ENCODE peak calls at places on chromosome 22, in six cellular contexts. One of them, this sample, is unnamed.

GRCh38 chr22:30309981-30310672 is 16.6 kb downstream of the TBC1D10A start:
- DNase-seq in esophagus muscularis mucosa: no peak
- DNase-seq in stomach: peak
- DNase-seq in transverse colon: peak
- DNase-seq in Right ventricle myocardium superior: peak
- DNase-seq in iris pigment epithelial cell: peak
- DNase-seq in this sample: no peak

GRCh38 chr22:42074153-42074750 is at the start of gene PHETA2:
- DNase-seq in esophagus muscularis mucosa: no peak
- DNase-seq in stomach: peak
- DNase-seq in transverse colon: peak
- DNase-seq in Right ventricle myocardium superior: peak
- DNase-seq in iris pigment epithelial cell: peak
- DNase-seq in this sample: no peak

GRCh38 chr22:22616636-22617035 is 27.8 kb upstream of the GGTLC2 start:
- DNase-seq in esophagus muscularis mucosa: peak
- DNase-seq in stomach: no peak
- DNase-seq in transverse colon: no peak
- DNase-seq in Right ventricle myocardium superior: no peak
- DNase-seq in iris pigment epithelial cell: no peak
- DNase-seq in this sample: no peak

GRCh38 chr22:48574776-48575566 is 1252.7 kb downstream of the BRD1 start:
- DNase-seq in esophagus muscularis mucosa: no peak
- DNase-seq in stomach: no peak
- DNase-seq in transverse colon: peak
- DNase-seq in Right ventricle myocardium superior: no peak
- DNase-seq in iris pigment epithelial cell: peak
- DNase-seq in this sample: no peak

GRCh38 chr22:28021116-28021997 is 102.3 kb upstream of the PITPNB start:
- DNase-seq in esophagus muscularis mucosa: no peak
- DNase-seq in stomach: peak
- DNase-seq in transverse colon: no peak
- DNase-seq in Right ventricle myocardium superior: no peak
- DNase-seq in iris pigment epithelial cell: no peak
- DNase-seq in this sample: no peak

GRCh38 chr22:33426451-33426850 is 368.3 kb upstream of the SYN3 start:
- DNase-seq in esophagus muscularis mucosa: no peak
- DNase-seq in stomach: no peak
- DNase-seq in transverse colon: no peak
- DNase-seq in Right ventricle myocardium superior: no peak
- DNase-seq in iris pigment epithelial cell: no peak
- DNase-seq in this sample: no peak

GRCh38 chr22:47484960-47485571 is 722.6 kb downstream of the TBC1D22A start:
- DNase-seq in esophagus muscularis mucosa: peak
- DNase-seq in stomach: no peak
- DNase-seq in transverse colon: no peak
- DNase-seq in Right ventricle myocardium superior: no peak
- DNase-seq in iris pigment epithelial cell: no peak
- DNase-seq in this sample: no peak

GRCh38 chr22:28408702-28409101 is 270.9 kb downstream of the TTC28 start:
- DNase-seq in esophagus muscularis mucosa: no peak
- DNase-seq in stomach: no peak
- DNase-seq in transverse colon: no peak
- DNase-seq in Right ventricle myocardium superior: no peak
- DNase-seq in iris pigment epithelial cell: peak
- DNase-seq in this sample: no peak

GRCh38 chr22:42808516-42808915 is 48.6 kb downstream of the ARFGAP3 start:
- DNase-seq in esophagus muscularis mucosa: no peak
- DNase-seq in stomach: no peak
- DNase-seq in transverse colon: no peak
- DNase-seq in Right ventricle myocardium superior: no peak
- DNase-seq in iris pigment epithelial cell: no peak
- DNase-seq in this sample: no peak

GRCh38 chr22:24240381-24240780 is 4.5 kb downstream of the GGT5 start:
- DNase-seq in esophagus muscularis mucosa: no peak
- DNase-seq in stomach: no peak
- DNase-seq in transverse colon: no peak
- DNase-seq in Right ventricle myocardium superior: no peak
- DNase-seq in iris pigment epithelial cell: no peak
- DNase-seq in this sample: no peak

GRCh38 chr22:21996175-21996574 is 13.6 kb upstream of the TOP3B start:
- DNase-seq in esophagus muscularis mucosa: no peak
- DNase-seq in stomach: no peak
- DNase-seq in transverse colon: no peak
- DNase-seq in Right ventricle myocardium superior: no peak
- DNase-seq in iris pigment epithelial cell: no peak
- DNase-seq in this sample: no peak

GRCh38 chr22:37059876-37060449 is 8.4 kb downstream of the KCTD17 start:
- DNase-seq in esophagus muscularis mucosa: no peak
- DNase-seq in stomach: no peak
- DNase-seq in transverse colon: no peak
- DNase-seq in Right ventricle myocardium superior: no peak
- DNase-seq in iris pigment epithelial cell: no peak
- DNase-seq in this sample: no peak

GRCh38 chr22:49603016-49603415 is 224.7 kb downstream of the BRD1 start:
- DNase-seq in esophagus muscularis mucosa: no peak
- DNase-seq in stomach: no peak
- DNase-seq in transverse colon: no peak
- DNase-seq in Right ventricle myocardium superior: no peak
- DNase-seq in iris pigment epithelial cell: no peak
- DNase-seq in this sample: no peak

GRCh38 chr22:48187272-48187855 is 1424.9 kb downstream of the TBC1D22A start:
- DNase-seq in esophagus muscularis mucosa: no peak
- DNase-seq in stomach: no peak
- DNase-seq in transverse colon: no peak
- DNase-seq in Right ventricle myocardium superior: no peak
- DNase-seq in iris pigment epithelial cell: no peak
- DNase-seq in this sample: no peak

GRCh38 chr22:42951093-42951710 is 63.7 kb downstream of the PACSIN2 start:
- DNase-seq in esophagus muscularis mucosa: no peak
- DNase-seq in stomach: no peak
- DNase-seq in transverse colon: no peak
- DNase-seq in Right ventricle myocardium superior: no peak
- DNase-seq in iris pigment epithelial cell: no peak
- DNase-seq in this sample: no peak

GRCh38 chr22:45983797-45984196 is 6.8 kb upstream of the WNT7B start:
- DNase-seq in esophagus muscularis mucosa: no peak
- DNase-seq in stomach: no peak
- DNase-seq in transverse colon: no peak
- DNase-seq in Right ventricle myocardium superior: no peak
- DNase-seq in iris pigment epithelial cell: no peak
- DNase-seq in this sample: no peak

GRCh38 chr22:48139776-48140175 is 1377.3 kb downstream of the TBC1D22A start:
- DNase-seq in esophagus muscularis mucosa: no peak
- DNase-seq in stomach: no peak
- DNase-seq in transverse colon: no peak
- DNase-seq in Right ventricle myocardium superior: no peak
- DNase-seq in iris pigment epithelial cell: no peak
- DNase-seq in this sample: no peak